ENCODE peak calls at places on chromosomes 3 and 15, in seven cellular contexts. H is fibroblast of lung, B is PC-9, V is A549, F is testis, R is neural progenitor cell, D is psoas muscle. X is an unnamed sample. For H3K4me1, the result is how much of the 10 kb centered on the place peaks cover.

GRCh38 chr3:151837057-151837456 is 23.1 kb downstream of the AADAC start:
- DNase-seq in H (peak), B (peak), V (peak), F (peak), R (peak), D (no peak), X (no peak)

GRCh38 chr3:193010191-193010590 is 92.5 kb upstream of the MB21D2 start:
- DNase-seq in H (no peak), B (no peak), V (no peak), F (no peak), R (no peak), D (peak), X (peak)

GRCh38 chr3:57706462-57706861 is 13.6 kb upstream of the DENND6A start:
- DNase-seq in H (peak), B (no peak), V (no peak), F (no peak), R (no peak), D (no peak), X (no peak)

GRCh38 chr3:186589856-186590579 is 19.5 kb downstream of the DNAJB11 start:
- DNase-seq in H (peak), B (peak), V (no peak), F (no peak), R (no peak), D (no peak), X (no peak)

GRCh38 chr15:51579012-51579411 is 43.6 kb downstream of the DMXL2 start:
- DNase-seq in H (no peak), B (no peak), V (no peak), F (no peak), R (no peak), D (no peak), X (no peak)

GRCh38 chr3:75101329-75102147 is 487.1 kb upstream of the CNTN3 start:
- DNase-seq in H (no peak), B (no peak), V (no peak), F (peak), R (peak), D (no peak), X (no peak)

GRCh38 chr15:79644091-79644490 is 212.0 kb downstream of the MINAR1 start:
- DNase-seq in H (peak), B (no peak), V (peak), F (no peak), R (no peak), D (no peak), X (no peak)

GRCh38 chr15:81385110-81386076 is 11.4 kb upstream of the TMC3 start:
- DNase-seq in H (no peak), B (no peak), V (no peak), F (no peak), R (no peak), D (no peak), X (no peak)

GRCh38 chr3:98003306-98003969 is 31.2 kb upstream of the RIOX2 start:
- DNase-seq in H (no peak), B (no peak), V (no peak), F (no peak), R (no peak), D (no peak), X (no peak)

GRCh38 chr15:79130535-79131130 is 40.1 kb upstream of the RASGRF1 start:
- DNase-seq in H (no peak), B (no peak), V (peak), F (no peak), R (peak), D (no peak), X (no peak)

GRCh38 chr3:40191850-40192448 is 117.6 kb upstream of the EIF1B start:
- DNase-seq in H (peak), B (peak), V (peak), F (peak), R (peak), D (no peak), X (no peak)

GRCh38 chr3:184466413-184466960 is 86.6 kb downstream of the CHRD start:
- DNase-seq in H (peak), B (peak), V (no peak), F (peak), R (peak), D (peak), X (no peak)

GRCh38 chr3:170178631-170179030 is 2.9 kb downstream of the PHC3 start:
- DNase-seq in H (no peak), B (no peak), V (no peak), F (no peak), R (no peak), D (no peak), X (no peak)

GRCh38 chr3:138383715-138384114 is 35.3 kb downstream of the MRAS start:
- DNase-seq in H (no peak), B (peak), V (no peak), F (no peak), R (no peak), D (no peak), X (no peak)

GRCh38 chr15:77012868-77013267 is 17.9 kb downstream of the PSTPIP1 start:
- DNase-seq in H (no peak), B (no peak), V (no peak), F (no peak), R (no peak), D (peak), X (no peak)

GRCh38 chr3:10594915-10595314 is 89.5 kb upstream of the ATP2B2 start:
- DNase-seq in H (peak), B (peak), V (peak), F (peak), R (peak), D (no peak), X (peak)

GRCh38 chr15:64850778-64851502 is 9.2 kb downstream of the PLEKHO2 start:
- DNase-seq in H (no peak), B (no peak), V (no peak), F (no peak), R (peak), D (no peak), X (no peak)

GRCh38 chr3:40858364-40859115 is 333.8 kb downstream of the ZNF621 start:
- DNase-seq in H (no peak), B (no peak), V (no peak), F (no peak), R (no peak), D (no peak), X (no peak)

GRCh38 chr3:190585771-190586630 is 72.1 kb downstream of the IL1RAP start:
- DNase-seq in H (peak), B (peak), V (peak), F (no peak), R (peak), D (no peak), X (no peak)

GRCh38 chr3:73622135-73622534 is 2.6 kb downstream of the PDZRN3 start:
- DNase-seq in H (no peak), B (no peak), V (no peak), F (no peak), R (peak), D (peak), X (peak)

GRCh38 chr3:103006541-103006940 is 571.7 kb downstream of the ZPLD1 start:
- DNase-seq in H (no peak), B (no peak), V (no peak), F (no peak), R (no peak), D (no peak), X (no peak)

GRCh38 chr3:101898752-101899169 is 49.4 kb downstream of the NFKBIZ start:
- DNase-seq in H (no peak), B (no peak), V (no peak), F (no peak), R (no peak), D (no peak), X (peak)

GRCh38 chr3:65245133-65246076 is 557.6 kb upstream of the ADAMTS9 start:
- DNase-seq in H (peak), B (no peak), V (no peak), F (no peak), R (no peak), D (no peak), X (no peak)

GRCh38 chr3:103851793-103852192 is 1417.0 kb downstream of the ZPLD1 start:
- DNase-seq in H (no peak), B (no peak), V (no peak), F (no peak), R (no peak), D (no peak), X (no peak)

GRCh38 chr15:39851505-39852082 is 68.5 kb downstream of the GPR176 start:
- DNase-seq in H (peak), B (no peak), V (no peak), F (no peak), R (no peak), D (no peak), X (no peak)

GRCh38 chr3:194032828-194033435 is 103.0 kb upstream of the HES1 start:
- DNase-seq in H (no peak), B (no peak), V (no peak), F (no peak), R (peak), D (no peak), X (no peak)

GRCh38 chr3:97510795-97511194 is 253.8 kb upstream of the ARL6 start:
- DNase-seq in H (no peak), B (peak), V (no peak), F (no peak), R (peak), D (no peak), X (no peak)

GRCh38 chr3:135513106-135514063 is 452.1 kb upstream of the PPP2R3A start:
- DNase-seq in H (peak), B (peak), V (no peak), F (no peak), R (no peak), D (no peak), X (no peak)

GRCh38 chr15:80920271-80920699 is 69.3 kb downstream of the MESD start:
- DNase-seq in H (no peak), B (no peak), V (no peak), F (no peak), R (no peak), D (no peak), X (no peak)

GRCh38 chr15:72962054-72962702 is 90.1 kb upstream of the NEO1 start:
- DNase-seq in H (no peak), B (no peak), V (no peak), F (no peak), R (no peak), D (no peak), X (no peak)

GRCh38 chr15:95319242-95319641 is 1011.3 kb upstream of the NR2F2 start:
- DNase-seq in H (no peak), B (no peak), V (no peak), F (no peak), R (no peak), D (no peak), X (no peak)

GRCh38 chr15:29074045-29074444 is 188.3 kb downstream of the APBA2 start:
- DNase-seq in H (peak), B (no peak), V (no peak), F (no peak), R (no peak), D (no peak), X (no peak)

GRCh38 chr3:14435175-14436011 is 33.0 kb downstream of the SLC6A6 start:
- DNase-seq in H (peak), B (peak), V (no peak), F (no peak), R (no peak), D (no peak), X (no peak)

GRCh38 chr3:139732729-139733128 is 55.0 kb upstream of the NMNAT3 start:
- DNase-seq in H (no peak), B (no peak), V (no peak), F (no peak), R (no peak), D (no peak), X (no peak)

GRCh38 chr15:25054329-25054728 is 99.5 kb downstream of the SNRPN start:
- DNase-seq in H (no peak), B (no peak), V (no peak), F (no peak), R (no peak), D (no peak), X (no peak)

GRCh38 chr3:134449277-134449676 is 36.5 kb downstream of the ANAPC13 start:
- DNase-seq in H (no peak), B (peak), V (no peak), F (peak), R (peak), D (no peak), X (no peak)

GRCh38 chr3:111548756-111549155 is 6.8 kb downstream of the CD96 start:
- DNase-seq in H (no peak), B (no peak), V (no peak), F (no peak), R (no peak), D (no peak), X (no peak)

GRCh38 chr3:191434036-191434435 is 26.9 kb upstream of the PYDC2 start:
- DNase-seq in H (no peak), B (no peak), V (no peak), F (no peak), R (no peak), D (no peak), X (no peak)

GRCh38 chr3:43866529-43867353 is 176.0 kb downstream of the ABHD5 start:
- DNase-seq in H (peak), B (peak), V (peak), F (no peak), R (no peak), D (no peak), X (no peak)

GRCh38 chr3:131699001-131699400 is 196.2 kb upstream of the MRPL3 start:
- DNase-seq in H (peak), B (no peak), V (no peak), F (no peak), R (no peak), D (no peak), X (no peak)

GRCh38 chr3:143201066-143201465 is 81.5 kb downstream of the CHST2 start:
- DNase-seq in H (no peak), B (no peak), V (no peak), F (no peak), R (no peak), D (no peak), X (no peak)
- H3K4me1 ChIP-seq in H (under half), B (under half), V (under half), F (under half), R (under half), D (under half), X (under half)

DNA sequence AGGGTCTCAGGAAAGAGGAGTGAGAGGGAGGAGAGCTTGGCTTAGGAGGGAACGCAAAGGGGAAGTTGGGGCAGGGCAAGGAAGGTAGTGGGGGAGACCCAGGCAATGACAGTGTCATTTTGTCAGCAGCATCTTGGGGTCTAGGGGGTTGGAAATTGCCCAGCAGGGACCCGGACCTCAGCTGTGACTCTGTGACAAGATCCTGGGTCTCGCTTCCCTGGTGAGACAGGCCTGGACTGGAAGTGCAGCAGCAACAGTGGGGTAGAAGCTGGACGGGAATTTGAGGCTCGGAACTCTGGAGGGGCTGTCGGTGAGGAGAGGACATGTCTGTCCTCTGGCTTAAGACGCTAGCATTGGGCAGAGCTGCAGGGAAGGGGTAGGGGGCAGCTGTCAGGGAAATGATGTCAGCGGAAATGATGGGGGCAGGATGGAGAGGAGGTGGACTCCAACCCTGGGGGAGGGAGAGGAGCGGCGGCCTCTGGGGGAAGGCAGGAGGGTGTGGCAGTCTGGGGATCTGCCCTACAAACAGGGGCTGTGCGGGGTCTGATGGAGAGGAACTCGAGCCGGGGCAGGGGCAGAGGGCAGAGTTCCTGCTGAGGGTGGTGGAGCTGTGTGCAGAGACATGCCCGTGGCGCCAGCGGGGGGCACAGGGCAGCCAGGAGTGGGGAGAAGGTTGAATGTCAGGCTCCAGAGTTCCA is 12.3 kb downstream of the ANPEP start:
- DNase-seq in H (no peak), B (no peak), V (no peak), F (no peak), R (no peak), D (peak), X (no peak)
- H3K27ac ChIP-seq in H (no peak), B (no peak), V (no peak), F (no peak), R (no peak), D (no peak), X (no peak)

GRCh38 chr3:196179380-196180308 is 31.6 kb downstream of the ZDHHC19 start:
- DNase-seq in H (peak), B (no peak), V (no peak), F (no peak), R (peak), D (peak), X (peak)
- TF ChIP-seq CTCF in H (no peak), B (no peak), V (no peak), F (no peak), R (no peak), D (no peak), X (no peak)

GRCh38 chr3:52231502-52232278 is 6.2 kb upstream of the TLR9 start:
- DNase-seq in H (peak), B (peak), V (peak), F (peak), R (peak), D (peak), X (peak)

GRCh38 chr3:52233108-52233591 is 5.8 kb downstream of the TWF2 start:
- DNase-seq in H (no peak), B (no peak), V (no peak), F (no peak), R (no peak), D (peak), X (no peak)

GRCh38 chr3:52234516-52235447 is 4.2 kb downstream of the TWF2 start:
- DNase-seq in H (no peak), B (no peak), V (no peak), F (no peak), R (no peak), D (peak), X (peak)

GRCh38 chr3:52232279-52233107 is 6.5 kb downstream of the TWF2 start:
- DNase-seq in H (no peak), B (no peak), V (no peak), F (no peak), R (peak), D (peak), X (peak)

GRCh38 chr3:52233968-52234367 is 5.0 kb downstream of the TWF2 start:
- DNase-seq in H (no peak), B (no peak), V (no peak), F (no peak), R (no peak), D (peak), X (peak)
- H3K4me1 ChIP-seq in H (under half), B (under half), V (under half), F (under half), R (under half), D (half or more), X (half or more)

GRCh38 chr3:51340989-51341636 is 44.0 kb upstream of the MANF start:
- DNase-seq in H (no peak), B (peak), V (no peak), F (peak), R (peak), D (no peak), X (no peak)
- H3K27ac ChIP-seq in H (peak), B (peak), V (peak), F (no peak), R (no peak), D (peak), X (no peak)

GRCh38 chr3:31341130-31341529 is 191.6 kb upstream of the STT3B start:
- DNase-seq in H (no peak), B (no peak), V (no peak), F (peak), R (peak), D (no peak), X (no peak)
- TF ChIP-seq CTCF in H (no peak), B (no peak), V (no peak), F (no peak), R (peak), D (no peak), X (no peak)

GRCh38 chr3:35651888-35652287 is 12.6 kb downstream of the ARPP21 start:
- DNase-seq in H (peak), B (no peak), V (peak), F (no peak), R (no peak), D (no peak), X (no peak)
- H3K4me1 ChIP-seq in H (under half), B (under half), V (under half), F (under half), R (under half), D (half or more), X (half or more)